ENCODE peak calls at places on chromosomes 4 and X, in five cellular contexts. One of them, this sample, is unnamed. For H3K27me3, the result is how much of the 10 kb centered on the place peaks cover.

GRCh38 chrX:128019218-128019617 is 33.0 kb downstream of the ACTRT1 start:
- DNase-seq in GM23338: no peak
- DNase-seq in lower lobe of right lung: no peak
- DNase-seq in cardiac muscle cell: no peak
- DNase-seq in PC-3: no peak
- DNase-seq in this sample: no peak

GRCh38 chr4:16667464-16667863 is 231.0 kb downstream of the LDB2 start:
- DNase-seq in GM23338: no peak
- DNase-seq in lower lobe of right lung: no peak
- DNase-seq in cardiac muscle cell: peak
- DNase-seq in PC-3: peak
- DNase-seq in this sample: no peak

GRCh38 chr4:66330125-66330524 is 659.8 kb upstream of the EPHA5 start:
- DNase-seq in GM23338: no peak
- DNase-seq in lower lobe of right lung: no peak
- DNase-seq in cardiac muscle cell: no peak
- DNase-seq in PC-3: peak
- DNase-seq in this sample: no peak

GRCh38 chrX:104486691-104487090 is 79.3 kb upstream of the IL1RAPL2 start:
- DNase-seq in GM23338: no peak
- DNase-seq in lower lobe of right lung: no peak
- DNase-seq in cardiac muscle cell: no peak
- DNase-seq in PC-3: peak
- DNase-seq in this sample: no peak

GRCh38 chrX:41733939-41734338 is 10.0 kb downstream of the GPR82 start:
- DNase-seq in GM23338: no peak
- DNase-seq in lower lobe of right lung: no peak
- DNase-seq in cardiac muscle cell: no peak
- DNase-seq in PC-3: no peak
- DNase-seq in this sample: no peak

GRCh38 chr4:153501578-153501977 is 35.4 kb downstream of the TMEM131L start:
- DNase-seq in GM23338: no peak
- DNase-seq in lower lobe of right lung: no peak
- DNase-seq in cardiac muscle cell: no peak
- DNase-seq in PC-3: no peak
- DNase-seq in this sample: no peak

GRCh38 chrX:53445977-53446376 is 11.8 kb upstream of the HSD17B10 start:
- DNase-seq in GM23338: peak
- DNase-seq in lower lobe of right lung: peak
- DNase-seq in cardiac muscle cell: peak
- DNase-seq in PC-3: peak
- DNase-seq in this sample: no peak

GRCh38 chr4:150006197-150006596 is 72.0 kb upstream of the DCLK2 start:
- DNase-seq in GM23338: no peak
- DNase-seq in lower lobe of right lung: no peak
- DNase-seq in cardiac muscle cell: peak
- DNase-seq in PC-3: no peak
- DNase-seq in this sample: no peak

GRCh38 chrX:39891781-39892180 is 206.0 kb downstream of the BCOR start:
- DNase-seq in GM23338: no peak
- DNase-seq in lower lobe of right lung: no peak
- DNase-seq in cardiac muscle cell: no peak
- DNase-seq in PC-3: peak
- DNase-seq in this sample: no peak

GRCh38 chr4:14783011-14783877 is 219.0 kb upstream of the CPEB2 start:
- DNase-seq in GM23338: no peak
- DNase-seq in lower lobe of right lung: no peak
- DNase-seq in cardiac muscle cell: no peak
- DNase-seq in PC-3: peak
- DNase-seq in this sample: no peak

GRCh38 chrX:42106556-42106955 is 183.2 kb upstream of the CASK start:
- DNase-seq in GM23338: no peak
- DNase-seq in lower lobe of right lung: no peak
- DNase-seq in cardiac muscle cell: no peak
- DNase-seq in PC-3: no peak
- DNase-seq in this sample: no peak

GRCh38 chr4:23022032-23022431 is 329.3 kb downstream of the GBA3 start:
- DNase-seq in GM23338: no peak
- DNase-seq in lower lobe of right lung: no peak
- DNase-seq in cardiac muscle cell: peak
- DNase-seq in PC-3: peak
- DNase-seq in this sample: no peak

GRCh38 chrX:34893741-34894140 is 48.9 kb upstream of the FAM47B start:
- DNase-seq in GM23338: no peak
- DNase-seq in lower lobe of right lung: no peak
- DNase-seq in cardiac muscle cell: no peak
- DNase-seq in PC-3: peak
- DNase-seq in this sample: no peak

GRCh38 chrX:113551919-113552318 is 711.3 kb upstream of the AMOT start:
- DNase-seq in GM23338: no peak
- DNase-seq in lower lobe of right lung: no peak
- DNase-seq in cardiac muscle cell: no peak
- DNase-seq in PC-3: no peak
- DNase-seq in this sample: no peak

GRCh38 chr4:7821245-7822165 is 118.2 kb downstream of the AFAP1 start:
- DNase-seq in GM23338: no peak
- DNase-seq in lower lobe of right lung: no peak
- DNase-seq in cardiac muscle cell: peak
- DNase-seq in PC-3: no peak
- DNase-seq in this sample: no peak

GRCh38 chr4:79181190-79181589 is 144.7 kb downstream of the NAA11 start:
- DNase-seq in GM23338: no peak
- DNase-seq in lower lobe of right lung: no peak
- DNase-seq in cardiac muscle cell: no peak
- DNase-seq in PC-3: no peak
- DNase-seq in this sample: no peak

GRCh38 chr4:16908377-16909021 is 10.1 kb upstream of the LDB2 start:
- DNase-seq in GM23338: peak
- DNase-seq in lower lobe of right lung: no peak
- DNase-seq in cardiac muscle cell: no peak
- DNase-seq in PC-3: no peak
- DNase-seq in this sample: no peak

GRCh38 chr4:148015058-148015457 is 283.2 kb downstream of the ARHGAP10 start:
- DNase-seq in GM23338: peak
- DNase-seq in lower lobe of right lung: no peak
- DNase-seq in cardiac muscle cell: peak
- DNase-seq in PC-3: no peak
- DNase-seq in this sample: no peak

GRCh38 chrX:344371-344901 is 25.8 kb upstream of the GTPBP6 start:
- DNase-seq in GM23338: no peak
- DNase-seq in lower lobe of right lung: peak
- DNase-seq in cardiac muscle cell: no peak
- DNase-seq in PC-3: no peak
- DNase-seq in this sample: peak

GRCh38 chr4:81814909-81815539 is 343.3 kb upstream of the RASGEF1B start:
- DNase-seq in GM23338: no peak
- DNase-seq in lower lobe of right lung: no peak
- DNase-seq in cardiac muscle cell: peak
- DNase-seq in PC-3: no peak
- DNase-seq in this sample: peak

GRCh38 chrX:262391-262909 is 18.7 kb upstream of the PLCXD1 start:
- DNase-seq in GM23338: no peak
- DNase-seq in lower lobe of right lung: peak
- DNase-seq in cardiac muscle cell: no peak
- DNase-seq in PC-3: no peak
- DNase-seq in this sample: no peak

GRCh38 chrX:154526901-154527675 is 11.1 kb upstream of the FAM3A start:
- DNase-seq in GM23338: peak
- DNase-seq in lower lobe of right lung: peak
- DNase-seq in cardiac muscle cell: peak
- DNase-seq in PC-3: peak
- DNase-seq in this sample: peak

GRCh38 chr4:4991541-4992099 is 27.6 kb downstream of the CYTL1 start:
- DNase-seq in GM23338: no peak
- DNase-seq in lower lobe of right lung: no peak
- DNase-seq in cardiac muscle cell: no peak
- DNase-seq in PC-3: no peak
- DNase-seq in this sample: no peak

GRCh38 chrX:109475174-109475891 is 6.6 kb downstream of the GUCY2F start:
- DNase-seq in GM23338: peak
- DNase-seq in lower lobe of right lung: no peak
- DNase-seq in cardiac muscle cell: peak
- DNase-seq in PC-3: peak
- DNase-seq in this sample: no peak

GRCh38 chrX:13092455-13092941 is 48.1 kb upstream of the FAM9C start:
- DNase-seq in GM23338: no peak
- DNase-seq in lower lobe of right lung: peak
- DNase-seq in cardiac muscle cell: no peak
- DNase-seq in PC-3: no peak
- DNase-seq in this sample: no peak

GRCh38 chrX:51694254-51694653 is 11.6 kb upstream of the CENPVL2 start:
- DNase-seq in GM23338: no peak
- DNase-seq in lower lobe of right lung: no peak
- DNase-seq in cardiac muscle cell: no peak
- DNase-seq in PC-3: no peak
- DNase-seq in this sample: no peak

GRCh38 chr4:92450694-92451093 is 146.9 kb downstream of the GRID2 start:
- DNase-seq in GM23338: no peak
- DNase-seq in lower lobe of right lung: no peak
- DNase-seq in cardiac muscle cell: no peak
- DNase-seq in PC-3: no peak
- DNase-seq in this sample: no peak

GRCh38 chr4:1055721-1056590 is 44.5 kb downstream of the FGFRL1 start:
- DNase-seq in GM23338: peak
- DNase-seq in lower lobe of right lung: no peak
- DNase-seq in cardiac muscle cell: peak
- DNase-seq in PC-3: no peak
- DNase-seq in this sample: peak

GRCh38 chrX:34528081-34528480 is 129.0 kb downstream of the TMEM47 start:
- DNase-seq in GM23338: no peak
- DNase-seq in lower lobe of right lung: no peak
- DNase-seq in cardiac muscle cell: no peak
- DNase-seq in PC-3: no peak
- DNase-seq in this sample: no peak

GRCh38 chr4:172680701-172681100 is 487.9 kb upstream of the GALNT7 start:
- DNase-seq in GM23338: no peak
- DNase-seq in lower lobe of right lung: no peak
- DNase-seq in cardiac muscle cell: no peak
- DNase-seq in PC-3: no peak
- DNase-seq in this sample: no peak

GRCh38 chr4:118190903-118191302 is 156.6 kb downstream of the NDST3 start:
- DNase-seq in GM23338: peak
- DNase-seq in lower lobe of right lung: no peak
- DNase-seq in cardiac muscle cell: no peak
- DNase-seq in PC-3: no peak
- DNase-seq in this sample: no peak

GRCh38 chrX:21657318-21658151 is 595 bp downstream of the KLHL34 start:
- DNase-seq in GM23338: peak
- DNase-seq in lower lobe of right lung: no peak
- DNase-seq in cardiac muscle cell: no peak
- DNase-seq in PC-3: no peak
- DNase-seq in this sample: no peak

GRCh38 chrX:53184836-53185235 is 40.2 kb downstream of the KDM5C start:
- DNase-seq in GM23338: no peak
- DNase-seq in lower lobe of right lung: no peak
- DNase-seq in cardiac muscle cell: peak
- DNase-seq in PC-3: no peak
- DNase-seq in this sample: no peak

GRCh38 chrX:68732906-68733493 is 85.5 kb downstream of the STARD8 start:
- DNase-seq in GM23338: peak
- DNase-seq in lower lobe of right lung: peak
- DNase-seq in cardiac muscle cell: peak
- DNase-seq in PC-3: peak
- DNase-seq in this sample: peak

DNA sequence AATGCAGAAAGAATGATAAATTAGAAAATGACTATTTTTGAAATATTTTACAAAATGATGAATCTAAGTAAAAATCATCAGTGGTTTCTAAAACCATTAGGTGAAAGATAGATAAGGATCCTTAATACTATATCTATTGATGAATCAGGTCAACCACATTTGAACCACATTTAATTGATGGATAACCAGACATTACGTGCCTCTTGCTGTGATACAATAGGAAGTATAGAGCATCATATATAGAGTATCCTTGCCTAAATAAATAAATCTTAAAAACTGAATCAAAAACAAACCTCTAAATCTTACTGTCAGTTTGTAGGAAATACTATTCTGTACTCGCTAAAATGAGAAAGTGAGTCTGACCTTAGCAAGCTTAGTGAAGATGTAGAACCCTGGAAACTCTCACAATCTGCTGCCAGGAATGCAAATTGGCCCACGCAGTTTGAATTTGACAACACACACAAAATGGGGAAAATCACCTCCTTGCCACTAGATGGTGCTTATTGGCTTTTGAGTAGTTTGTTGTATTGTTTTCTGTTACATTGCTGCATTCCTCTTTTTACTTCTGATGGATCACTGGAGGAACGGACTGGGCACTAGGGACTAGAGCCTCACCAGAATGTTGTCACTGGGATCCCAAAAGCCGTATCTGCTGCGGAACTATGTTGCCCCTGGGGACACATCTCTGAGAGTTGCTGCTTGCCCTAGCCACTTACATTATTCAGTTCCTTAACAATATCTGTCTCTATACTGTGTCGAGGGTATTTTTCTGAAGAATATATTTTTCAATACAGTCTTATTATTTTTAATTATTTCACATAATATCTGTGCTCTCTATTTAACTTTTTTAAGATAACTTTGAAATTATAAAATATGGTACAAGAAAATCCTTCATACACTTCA is 25.4 kb upstream of the SLAIN2 start:
- DNase-seq in GM23338: peak
- DNase-seq in lower lobe of right lung: no peak
- DNase-seq in cardiac muscle cell: peak
- DNase-seq in PC-3: peak
- DNase-seq in this sample: no peak
- H3K27me3 ChIP-seq in GM23338: under half
- H3K27me3 ChIP-seq in lower lobe of right lung: under half
- H3K27me3 ChIP-seq in cardiac muscle cell: under half
- H3K27me3 ChIP-seq in PC-3: under half
- H3K27me3 ChIP-seq in this sample: under half

DNA sequence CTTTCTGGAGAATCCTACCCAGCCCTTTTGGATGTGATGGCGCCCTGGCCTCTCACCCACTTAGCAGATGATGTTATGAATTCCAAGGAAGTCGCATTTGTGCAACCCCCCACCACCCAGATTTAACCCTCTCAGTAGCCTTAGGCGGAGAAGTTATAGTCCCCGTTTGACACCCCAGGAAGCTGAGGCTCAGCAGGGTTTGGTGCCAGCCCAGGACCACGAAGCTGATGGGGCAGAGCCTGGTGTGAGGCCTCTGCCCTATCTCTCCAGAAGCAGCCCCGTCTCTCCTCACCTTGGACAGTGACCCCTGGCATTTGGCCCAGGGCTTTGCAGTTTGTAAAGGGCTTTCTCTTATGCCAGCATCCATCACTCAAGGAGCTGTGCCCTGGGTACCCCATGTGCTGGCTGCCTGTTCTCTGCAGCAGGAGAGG is 1.1 kb downstream of the WFS1 start:
- DNase-seq in GM23338: no peak
- DNase-seq in lower lobe of right lung: peak
- DNase-seq in cardiac muscle cell: peak
- DNase-seq in PC-3: peak
- DNase-seq in this sample: no peak
- H3K27ac ChIP-seq in GM23338: no peak
- H3K27ac ChIP-seq in lower lobe of right lung: peak
- H3K27ac ChIP-seq in cardiac muscle cell: no peak
- H3K27ac ChIP-seq in PC-3: no peak
- H3K27ac ChIP-seq in this sample: peak

GRCh38 chr4:180060159-180060889 is 2182.9 kb upstream of the TENM3 start:
- DNase-seq in GM23338: peak
- DNase-seq in lower lobe of right lung: no peak
- DNase-seq in cardiac muscle cell: peak
- DNase-seq in PC-3: peak
- DNase-seq in this sample: no peak
- TF ChIP-seq CTCF in GM23338: peak
- TF ChIP-seq CTCF in lower lobe of right lung: no peak
- TF ChIP-seq CTCF in cardiac muscle cell: no peak
- TF ChIP-seq CTCF in PC-3: no peak
- TF ChIP-seq CTCF in this sample: no peak

GRCh38 chr4:38695844-38696243 is 31.8 kb downstream of the KLF3 start:
- DNase-seq in GM23338: no peak
- DNase-seq in lower lobe of right lung: no peak
- DNase-seq in cardiac muscle cell: no peak
- DNase-seq in PC-3: no peak
- DNase-seq in this sample: no peak
- H3K27me3 ChIP-seq in GM23338: under half
- H3K27me3 ChIP-seq in lower lobe of right lung: under half
- H3K27me3 ChIP-seq in cardiac muscle cell: under half
- H3K27me3 ChIP-seq in PC-3: under half
- H3K27me3 ChIP-seq in this sample: under half

This sample was measured in tibial artery.